ENCODE peak calls at places on chromosomes 13 and 19, in four cellular contexts. O is cardiac muscle cell, I is GM23338, V is ovary. B is an unnamed sample.

GRCh38 chr13:69124996-69125395 is 982.6 kb upstream of the ATXN8OS start:
- DNase-seq in O (no peak), I (no peak), V (no peak), B (no peak)

GRCh38 chr13:33376212-33376611 is 90.7 kb upstream of the STARD13 start:
- DNase-seq in O (no peak), I (no peak), V (no peak), B (no peak)

GRCh38 chr13:38498271-38498670 is 148.6 kb downstream of the UFM1 start:
- DNase-seq in O (no peak), I (no peak), V (no peak), B (no peak)

GRCh38 chr19:39130337-39131254 is 5.0 kb downstream of the PAK4 start:
- DNase-seq in O (no peak), I (no peak), V (no peak), B (no peak)

GRCh38 chr13:54950546-54950945 is 1921.9 kb downstream of the OLFM4 start:
- DNase-seq in O (no peak), I (peak; percentile 41), V (no peak), B (no peak)

GRCh38 chr13:29767006-29767405 is 83.4 kb downstream of the UBL3 start:
- DNase-seq in O (no peak), I (no peak), V (no peak), B (no peak)

GRCh38 chr13:24274452-24274971 is 34.9 kb upstream of the C1QTNF9 start:
- DNase-seq in O (peak; percentile 43), I (no peak), V (peak; percentile 73), B (peak; percentile 62)

GRCh38 chr19:30076101-30076551 is 134.1 kb downstream of the URI1 start:
- DNase-seq in O (no peak), I (peak; percentile 48), V (no peak), B (no peak)

GRCh38 chr13:46100191-46100877 is 4.5 kb downstream of the CPB2 start:
- DNase-seq in O (no peak), I (no peak), V (no peak), B (no peak)

GRCh38 chr13:108728370-108728769 is 99.0 kb downstream of the MYO16 start:
- DNase-seq in O (no peak), I (peak; percentile 91), V (no peak), B (no peak)

GRCh38 chr13:74134777-74135305 is 637 bp upstream of the KLF12 start:
- DNase-seq in O (no peak), I (no peak), V (peak; percentile 68), B (peak; percentile 53)

GRCh38 chr19:50465986-50466771 is 10.1 kb upstream of the EMC10 start:
- DNase-seq in O (no peak), I (peak; percentile 88), V (no peak), B (no peak)

GRCh38 chr19:2542341-2543069 is 66.6 kb downstream of the GADD45B start:
- DNase-seq in O (peak; percentile 29), I (peak; percentile 69), V (no peak), B (no peak)

GRCh38 chr13:113956571-113956970 is 17.3 kb downstream of the C13orf46 start:
- DNase-seq in O (no peak), I (no peak), V (peak; percentile 11), B (no peak)

GRCh38 chr13:68636784-68637183 is 1406.6 kb upstream of the PCDH9 start:
- DNase-seq in O (no peak), I (no peak), V (no peak), B (no peak)

GRCh38 chr13:44974056-44974798 is 15.0 kb downstream of the NUFIP1 start:
- DNase-seq in O (peak; percentile 90), I (no peak), V (no peak), B (no peak)

GRCh38 chr13:21683034-21683733 is 12.3 kb downstream of the FGF9 start:
- DNase-seq in O (no peak), I (no peak), V (no peak), B (no peak)

DNA sequence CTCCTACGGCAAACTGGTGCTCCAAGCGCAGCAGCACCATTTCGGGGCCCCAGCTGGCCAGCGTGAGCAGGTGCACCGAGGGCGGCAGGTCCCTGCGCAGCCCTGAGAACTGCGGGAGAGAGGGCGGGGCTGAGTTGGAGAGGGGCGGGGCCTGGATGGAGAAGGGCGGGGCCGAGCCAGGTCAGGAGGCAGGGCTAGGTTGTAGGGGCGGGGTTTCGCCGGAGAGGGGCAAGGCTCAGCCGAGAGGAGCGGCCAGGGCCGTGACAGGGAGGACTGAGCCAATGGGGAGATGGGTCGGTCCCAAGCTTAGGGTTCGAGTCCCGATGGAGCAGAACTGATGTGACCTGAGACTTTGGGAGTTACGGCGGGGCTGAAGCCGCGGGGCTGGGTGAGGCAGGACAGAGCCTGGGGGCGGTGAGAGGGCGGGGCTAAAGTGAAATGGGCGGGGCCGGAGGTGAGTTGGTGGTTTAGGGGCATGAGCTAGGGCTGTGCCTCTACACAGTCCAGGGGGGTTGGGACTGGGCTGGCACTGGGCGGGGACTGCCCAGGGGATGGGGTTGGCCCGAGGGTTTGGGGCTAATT is 19.0 kb downstream of the MAN2B1 start:
- DNase-seq in O (peak; percentile 40), I (peak; percentile 88), V (peak; percentile 84), B (no peak)
- H3K4me3 ChIP-seq in O (no peak overlapping the region), I (peak overlapping the region; percentile 53), V (peak overlapping the region; percentile 27), B (no peak overlapping the region)

DNA sequence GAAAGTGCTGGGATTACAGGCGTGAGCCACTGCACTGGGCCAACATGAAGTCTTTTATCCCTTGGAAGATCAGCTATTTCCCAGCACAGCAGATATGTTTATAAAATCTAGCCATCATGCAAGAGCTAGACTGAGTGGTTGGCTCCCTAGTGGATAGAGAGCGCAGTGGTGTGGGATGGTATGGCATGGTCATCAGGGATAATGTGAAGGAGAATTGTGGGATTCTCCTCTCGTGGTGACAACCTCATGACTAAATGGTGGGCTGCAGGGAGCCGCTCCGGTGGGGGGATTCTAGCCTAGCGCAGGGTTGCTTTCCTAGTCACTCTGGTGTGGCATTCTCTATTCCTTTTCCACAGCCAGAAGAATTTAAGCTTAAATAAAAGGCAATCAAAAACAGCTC is 43.3 kb upstream of the GPI start:
- DNase-seq in O (no peak), I (no peak), V (no peak), B (no peak)
- H3K36me3 ChIP-seq in O (peaks cover 6% of the 10 kb centered on the region), I (no peaks in the 10 kb centered on the region), V (no peaks in the 10 kb centered on the region), B (peaks cover 45% of the 10 kb centered on the region)

GRCh38 chr19:15779756-15780476 is 7.5 kb upstream of the OR10H5 start:
- DNase-seq in O (peak; percentile 60), I (no peak), V (peak; percentile 92), B (no peak)
- H3K4me3 ChIP-seq in O (no peak overlapping the region), I (no peak overlapping the region), V (peak overlapping the region; percentile 25), B (no peak overlapping the region)

DNA sequence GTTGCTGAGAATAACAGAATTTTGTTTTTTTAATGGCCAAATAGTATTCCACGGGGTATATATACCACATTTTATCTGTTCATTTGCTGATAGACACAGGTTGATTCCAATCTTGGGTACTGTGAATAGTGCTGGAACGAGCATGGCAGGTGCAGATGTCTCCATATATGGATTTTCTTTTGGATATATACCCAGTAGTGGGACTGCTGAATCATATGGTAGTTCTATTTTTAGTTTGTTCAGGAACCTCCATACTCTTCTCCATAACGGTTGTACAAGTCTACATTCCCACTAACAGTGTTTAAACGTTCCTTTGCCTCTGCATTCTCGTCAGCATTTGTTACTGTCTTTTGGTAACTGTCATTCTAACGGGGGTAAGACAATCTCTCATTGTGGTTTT is 17.3 kb downstream of the ANKRD10 start:
- DNase-seq in O (no peak), I (no peak), V (no peak), B (no peak)
- H3K36me3 ChIP-seq in O (peaks cover 18% of the 10 kb centered on the region), I (peaks cover 23% of the 10 kb centered on the region), V (no peaks in the 10 kb centered on the region), B (peaks cover 38% of the 10 kb centered on the region)

DNA sequence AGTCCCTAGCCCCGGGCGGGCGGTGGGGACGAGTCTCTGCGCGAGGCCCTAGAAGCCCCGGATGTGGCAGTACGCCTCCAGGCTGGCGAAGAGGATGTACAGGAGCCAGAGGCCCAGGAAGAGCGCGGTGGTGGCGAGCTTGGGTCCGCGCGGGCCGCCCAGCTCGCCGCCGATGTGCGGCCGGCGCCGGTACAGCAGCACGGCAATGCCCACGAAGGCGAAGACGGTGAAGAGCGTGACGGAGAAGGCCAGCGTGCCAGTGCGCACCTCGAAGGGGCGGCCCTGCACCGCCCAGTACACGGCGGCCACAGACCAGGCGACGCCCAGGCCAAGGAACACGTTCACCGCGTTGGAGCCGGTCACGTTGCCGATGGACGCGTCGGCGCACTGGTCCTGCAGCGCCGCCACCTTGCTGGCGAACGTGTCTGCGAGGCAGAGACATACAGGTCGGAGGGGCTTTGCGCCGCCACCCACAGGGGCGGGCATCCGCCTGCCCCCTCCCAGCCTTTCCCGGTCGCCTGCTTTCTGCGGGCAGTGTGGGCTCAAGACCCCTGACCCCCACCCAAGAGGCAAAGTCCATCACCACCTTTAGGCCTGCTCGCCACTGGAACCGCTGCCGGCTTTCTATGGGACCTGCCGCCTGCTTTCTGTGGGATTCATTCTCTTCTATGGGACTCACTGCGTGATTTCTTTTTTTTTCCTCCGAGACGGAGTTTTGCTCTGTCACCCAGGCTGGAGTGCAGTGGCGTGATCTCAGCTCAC is 10.9 kb upstream of the MEIS3 start:
- DNase-seq in O (peak; percentile 71), I (peak; percentile 79), V (no peak), B (no peak)
- H3K4me3 ChIP-seq in O (no peak overlapping the region), I (peak overlapping the region; percentile 47), V (no peak overlapping the region), B (no peak overlapping the region)

GRCh38 chr13:98824376-98825160 is 72.1 kb upstream of the SLC15A1 start:
- DNase-seq in O (no peak), I (no peak), V (no peak), B (no peak)
- H3K36me3 ChIP-seq in O (peaks cover 10% of the 10 kb centered on the region), I (no peaks in the 10 kb centered on the region), V (no peaks in the 10 kb centered on the region), B (peaks cover 73% of the 10 kb centered on the region)

GRCh38 chr13:100394005-100394695 is 194.4 kb downstream of the GGACT start:
- DNase-seq in O (peak; percentile 61), I (no peak), V (no peak), B (peak; percentile 11)
- H3K4me3 ChIP-seq in O (no peak overlapping the region), I (no peak overlapping the region), V (no peak overlapping the region), B (peak overlapping the region; percentile 10)

B was measured in CD4-positive, CD25-positive, alpha-beta regulatory T cell.